ENCODE peak calls at places on chromosomes 11 and 22, in seven cellular contexts. P is lung microvascular endothelial cell; N is neuronal stem cell; L is CD4-positive, CD25-positive, alpha-beta regulatory T cell; I is heart right ventricle; M is mesendoderm; U is tibial artery. B is an unnamed sample.

GRCh38 chr11:75281469-75282095 is 41.0 kb downstream of the TPBGL start:
- DNase-seq in P (no peak), N (no peak), L (no peak), I (no peak), M (no peak), U (no peak), B (no peak)

GRCh38 chr11:77198440-77198849 is 70.4 kb downstream of the MYO7A start:
- DNase-seq in P (peak), N (no peak), L (peak), I (no peak), M (peak), U (peak), B (peak)

GRCh38 chr22:19610518-19611253 is 86.5 kb upstream of the CLDN5 start:
- DNase-seq in P (no peak), N (no peak), L (peak), I (no peak), M (no peak), U (no peak), B (no peak)

GRCh38 chr11:61776561-61777075 is 15.8 kb downstream of the TMEM258 start:
- DNase-seq in P (peak), N (no peak), L (peak), I (peak), M (peak), U (no peak), B (peak)

GRCh38 chr11:117287668-117288067 is 3.5 kb upstream of the BACE1-AS start:
- DNase-seq in P (no peak), N (no peak), L (no peak), I (no peak), M (no peak), U (no peak), B (no peak)

GRCh38 chr11:49303080-49303479 is 94.7 kb upstream of the FOLH1 start:
- DNase-seq in P (no peak), N (no peak), L (no peak), I (no peak), M (no peak), U (no peak), B (no peak)

GRCh38 chr11:119193001-119193400 is 7.7 kb downstream of the NHERF4 start:
- DNase-seq in P (no peak), N (no peak), L (no peak), I (no peak), M (no peak), U (no peak), B (no peak)

GRCh38 chr11:78036313-78036712 is 13.2 kb upstream of the KCTD14 start:
- DNase-seq in P (no peak), N (no peak), L (no peak), I (no peak), M (no peak), U (no peak), B (no peak)

GRCh38 chr22:42321908-42322561 is 51.6 kb upstream of the TCF20 start:
- DNase-seq in P (no peak), N (no peak), L (no peak), I (no peak), M (no peak), U (no peak), B (no peak)

GRCh38 chr22:47107431-47107830 is 345.0 kb downstream of the TBC1D22A start:
- DNase-seq in P (peak), N (no peak), L (no peak), I (no peak), M (no peak), U (no peak), B (peak)

GRCh38 chr11:86818466-86819282 is 18.3 kb downstream of the PRSS23 start:
- DNase-seq in P (peak), N (no peak), L (peak), I (no peak), M (peak), U (no peak), B (peak)

GRCh38 chr11:123211134-123211879 is 16.3 kb upstream of the CLMP start:
- DNase-seq in P (no peak), N (no peak), L (no peak), I (no peak), M (peak), U (no peak), B (no peak)

GRCh38 chr11:1776944-1777715 is 13.4 kb upstream of the CTSD start:
- DNase-seq in P (no peak), N (no peak), L (no peak), I (no peak), M (no peak), U (peak), B (no peak)

GRCh38 chr22:48717883-48718817 is 1109.5 kb downstream of the BRD1 start:
- DNase-seq in P (no peak), N (no peak), L (no peak), I (no peak), M (no peak), U (peak), B (no peak)

GRCh38 chr11:72411623-72412532 is 22.5 kb downstream of the CLPB start:
- DNase-seq in P (no peak), N (no peak), L (peak), I (no peak), M (peak), U (no peak), B (no peak)

B was measured in ACHN.